ENCODE peak calls at places on chromosome 16, in seven cellular contexts. M is heart right ventricle, V is IMR-90, K is MCF 10A, C is RWPE1, J is H9, N is kidney epithelial cell. T is an unnamed sample.

GRCh38 chr16:2452650-2453049 is 7.3 kb upstream of the TEDC2 start:
- DNase-seq in M (no peak), V (no peak), K (no peak), C (no peak), J (no peak), N (no peak), T (no peak)

GRCh38 chr16:19785512-19786130 is 67.5 kb downstream of the IQCK start:
- DNase-seq in M (no peak), V (no peak), K (no peak), C (no peak), J (no peak), N (no peak), T (no peak)

GRCh38 chr16:48687421-48688038 is 77.5 kb upstream of the N4BP1 start:
- DNase-seq in M (peak), V (peak), K (peak), C (peak), J (peak), N (peak), T (no peak)

GRCh38 chr16:4160663-4161436 is 44.6 kb upstream of the ADCY9 start:
- DNase-seq in M (no peak), V (no peak), K (peak), C (no peak), J (no peak), N (no peak), T (no peak)

GRCh38 chr16:15993946-15994665 is 44.7 kb downstream of the ABCC1 start:
- DNase-seq in M (no peak), V (peak), K (peak), C (no peak), J (no peak), N (no peak), T (no peak)

GRCh38 chr16:5584100-5584499 is 486.5 kb upstream of the EEF2KMT start:
- DNase-seq in M (no peak), V (no peak), K (no peak), C (no peak), J (no peak), N (no peak), T (no peak)

GRCh38 chr16:20674684-20675487 is 22.6 kb downstream of the ACSM1 start:
- DNase-seq in M (no peak), V (no peak), K (no peak), C (no peak), J (no peak), N (no peak), T (no peak)

GRCh38 chr16:54136276-54136625 is 150.3 kb downstream of the IRX3 start:
- DNase-seq in M (no peak), V (peak), K (peak), C (peak), J (no peak), N (no peak), T (no peak)

GRCh38 chr16:20879175-20880053 is 20.7 kb downstream of the DCUN1D3 start:
- DNase-seq in M (no peak), V (peak), K (peak), C (peak), J (no peak), N (no peak), T (no peak)

GRCh38 chr16:4529085-4530060 is 9.2 kb downstream of the CDIP1 start:
- DNase-seq in M (no peak), V (peak), K (no peak), C (peak), J (peak), N (no peak), T (no peak)

GRCh38 chr16:4200000-4200780 is 41.7 kb downstream of the SRL start:
- DNase-seq in M (peak), V (peak), K (peak), C (peak), J (peak), N (no peak), T (no peak)

GRCh38 chr16:46973457-46974324 is at the start of gene DNAJA2:
- DNase-seq in M (peak), V (peak), K (peak), C (peak), J (peak), N (peak), T (peak)

GRCh38 chr16:1770328-1771071 is 843 bp downstream of the NME3 start:
- DNase-seq in M (peak), V (peak), K (peak), C (peak), J (peak), N (no peak), T (no peak)

GRCh38 chr16:11303405-11304138 is 22.4 kb upstream of the PRM1 start:
- DNase-seq in M (no peak), V (no peak), K (no peak), C (no peak), J (no peak), N (no peak), T (no peak)

GRCh38 chr16:77780378-77780837 is 8.0 kb upstream of the VAT1L start:
- DNase-seq in M (no peak), V (peak), K (peak), C (peak), J (no peak), N (peak), T (no peak)

GRCh38 chr16:30458561-30459394 is 13.1 kb upstream of the SEPHS2 start:
- DNase-seq in M (peak), V (no peak), K (no peak), C (no peak), J (no peak), N (no peak), T (no peak)

GRCh38 chr16:4481526-4481925 is 5.3 kb downstream of the HMOX2 start:
- DNase-seq in M (no peak), V (no peak), K (no peak), C (no peak), J (no peak), N (no peak), T (no peak)

GRCh38 chr16:89453662-89454321 is 36.6 kb downstream of the ANKRD11 start:
- DNase-seq in M (peak), V (no peak), K (peak), C (no peak), J (no peak), N (no peak), T (no peak)

GRCh38 chr16:62642677-62643076 is 606.4 kb upstream of the CDH8 start:
- DNase-seq in M (no peak), V (no peak), K (no peak), C (no peak), J (no peak), N (no peak), T (no peak)

GRCh38 chr16:46873201-46873600 is 11.0 kb upstream of the GPT2 start:
- DNase-seq in M (no peak), V (no peak), K (no peak), C (no peak), J (no peak), N (no peak), T (no peak)

GRCh38 chr16:84178892-84179611 is 7.8 kb downstream of the TAF1C start:
- DNase-seq in M (no peak), V (no peak), K (no peak), C (no peak), J (no peak), N (no peak), T (no peak)

GRCh38 chr16:23742761-23743160 is 12.1 kb upstream of the CHP2 start:
- DNase-seq in M (no peak), V (no peak), K (no peak), C (no peak), J (no peak), N (no peak), T (no peak)

GRCh38 chr16:13866073-13866472 is 53.9 kb upstream of the ERCC4 start:
- DNase-seq in M (peak), V (peak), K (peak), C (peak), J (peak), N (peak), T (no peak)

GRCh38 chr16:83453977-83454376 is 353.8 kb upstream of the HSBP1 start:
- DNase-seq in M (no peak), V (peak), K (no peak), C (no peak), J (no peak), N (no peak), T (no peak)

GRCh38 chr16:86768999-86769398 is 190.7 kb downstream of the FOXL1 start:
- DNase-seq in M (no peak), V (peak), K (peak), C (peak), J (no peak), N (no peak), T (no peak)

GRCh38 chr16:73152731-73153130 is 104.8 kb upstream of the ZFHX3 start:
- DNase-seq in M (no peak), V (no peak), K (no peak), C (no peak), J (peak), N (no peak), T (no peak)

GRCh38 chr16:12170103-12171025 is 193.8 kb downstream of the SNX29 start:
- DNase-seq in M (no peak), V (peak), K (no peak), C (no peak), J (no peak), N (no peak), T (no peak)

GRCh38 chr16:8850279-8850885 is 18.4 kb downstream of the CARHSP1 start:
- DNase-seq in M (peak), V (peak), K (peak), C (peak), J (peak), N (no peak), T (peak)

GRCh38 chr16:30382398-30383015 is at the start of gene SEPTIN1:
- DNase-seq in M (no peak), V (no peak), K (no peak), C (no peak), J (no peak), N (no peak), T (no peak)

DNA sequence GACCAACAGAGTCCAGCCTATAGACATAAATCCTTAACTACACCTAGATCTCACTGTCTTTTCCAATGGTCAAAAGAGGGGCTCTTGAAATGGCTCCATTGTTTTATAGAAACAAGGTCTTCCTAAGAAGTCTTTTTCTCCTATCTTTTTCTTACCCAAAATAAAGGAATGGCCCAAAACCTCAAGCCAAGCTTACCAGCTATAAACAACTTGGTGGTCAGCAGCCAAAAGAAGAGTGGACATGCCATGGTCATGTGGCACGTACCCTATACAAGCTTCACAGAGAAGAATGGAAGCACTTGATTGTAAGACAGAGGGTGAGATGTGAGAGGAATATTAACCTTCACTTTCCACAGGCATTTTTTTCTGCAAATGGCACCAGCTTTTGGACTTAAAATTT is 82.1 kb upstream of the GNAO1 start:
- DNase-seq in M (no peak), V (no peak), K (no peak), C (no peak), J (no peak), N (no peak), T (no peak)
- TF ChIP-seq CTCF in M (no peak), V (no peak), K (no peak), C (no peak), J (no peak), N (no peak), T (no peak)

GRCh38 chr16:68146583-68146982 is 61.4 kb downstream of the NFATC3 start:
- DNase-seq in M (no peak), V (peak), K (no peak), C (no peak), J (no peak), N (no peak), T (no peak)
- TF ChIP-seq CTCF in M (no peak), V (no peak), K (no peak), C (no peak), J (no peak), N (no peak), T (no peak)

GRCh38 chr16:66927012-66927436 is 1.7 kb upstream of the RRAD start:
- DNase-seq in M (peak), V (peak), K (peak), C (peak), J (peak), N (peak), T (no peak)

GRCh38 chr16:66930189-66930588 is 4.0 kb downstream of the CIAO2B start:
- DNase-seq in M (peak), V (peak), K (peak), C (no peak), J (no peak), N (peak), T (no peak)

GRCh38 chr16:66927918-66928649 is 2.7 kb upstream of the RRAD start:
- DNase-seq in M (no peak), V (peak), K (peak), C (peak), J (no peak), N (no peak), T (no peak)

GRCh38 chr16:66926171-66926570 is 836 bp upstream of the RRAD start:
- DNase-seq in M (peak), V (no peak), K (no peak), C (no peak), J (no peak), N (no peak), T (no peak)

GRCh38 chr16:66928702-66929388 is 3.5 kb upstream of the RRAD start:
- DNase-seq in M (no peak), V (peak), K (peak), C (no peak), J (peak), N (no peak), T (no peak)
- TF ChIP-seq CTCF in M (peak), V (peak), K (peak), C (no peak), J (peak), N (peak), T (peak)

DNA sequence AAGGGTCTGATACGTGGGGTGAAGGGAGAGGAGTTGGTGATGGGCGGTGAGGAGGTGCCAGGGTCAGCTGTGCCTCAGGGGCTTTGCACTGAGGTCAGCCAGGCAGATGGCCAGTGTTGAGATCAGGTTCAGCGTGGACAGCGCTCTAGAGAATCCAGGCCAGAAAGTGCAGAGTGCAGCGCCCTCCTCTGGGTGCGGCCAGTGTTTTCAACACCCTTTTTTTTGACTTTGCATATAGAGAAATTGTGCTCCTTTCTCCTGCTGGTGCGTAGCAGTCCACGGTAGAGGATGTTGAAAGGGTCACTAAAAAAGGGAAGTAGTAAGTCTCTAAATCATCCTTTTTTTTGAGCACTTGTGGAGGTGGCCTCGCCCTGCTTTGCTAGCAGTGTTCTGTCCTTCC is 53.9 kb downstream of the BANP start:
- DNase-seq in M (no peak), V (no peak), K (no peak), C (no peak), J (peak), N (no peak), T (no peak)
- TF ChIP-seq CTCF in M (peak), V (peak), K (no peak), C (no peak), J (peak), N (peak), T (peak)